ENCODE peak calls at places on chromosome 13, in four cellular contexts. One of them, this sample, is unnamed.

GRCh38 chr13:72849571-72849970 is 67.6 kb downstream of the PIBF1 start:
- DNase-seq in GM23338: no peak
- DNase-seq in HepG2: no peak
- DNase-seq in endothelial cell of umbilical vein: no peak
- DNase-seq in this sample: no peak

GRCh38 chr13:50892162-50892944 is 17.2 kb upstream of the RNASEH2B start:
- DNase-seq in GM23338: no peak
- DNase-seq in endothelial cell of umbilical vein: no peak
- DNase-seq in HepG2: no peak
- DNase-seq in this sample: no peak

GRCh38 chr13:75617230-75617629 is 18.9 kb upstream of the LMO7 start:
- DNase-seq in endothelial cell of umbilical vein: no peak
- DNase-seq in GM23338: no peak
- DNase-seq in HepG2: no peak
- DNase-seq in this sample: no peak

GRCh38 chr13:105220063-105220462 is 1315.4 kb downstream of the EFNB2 start:
- DNase-seq in GM23338: no peak
- DNase-seq in HepG2: no peak
- DNase-seq in endothelial cell of umbilical vein: no peak
- DNase-seq in this sample: no peak

GRCh38 chr13:109818136-109818535 is 31.8 kb upstream of the IRS2 start:
- DNase-seq in HepG2: no peak
- DNase-seq in endothelial cell of umbilical vein: no peak
- DNase-seq in GM23338: no peak
- DNase-seq in this sample: no peak

GRCh38 chr13:51614350-51614786 is 30.1 kb downstream of the WDFY2 start:
- DNase-seq in HepG2: no peak
- DNase-seq in endothelial cell of umbilical vein: no peak
- DNase-seq in GM23338: no peak
- DNase-seq in this sample: no peak

GRCh38 chr13:101398191-101398590 is 18.1 kb downstream of the NALCN start:
- DNase-seq in endothelial cell of umbilical vein: no peak
- DNase-seq in HepG2: no peak
- DNase-seq in GM23338: no peak
- DNase-seq in this sample: no peak

GRCh38 chr13:35475960-35476943 is at the start of gene MAB21L1:
- DNase-seq in GM23338: peak
- DNase-seq in endothelial cell of umbilical vein: peak
- DNase-seq in HepG2: no peak
- DNase-seq in this sample: no peak

GRCh38 chr13:77860621-77861020 is 58.0 kb downstream of the EDNRB start:
- DNase-seq in HepG2: no peak
- DNase-seq in GM23338: no peak
- DNase-seq in endothelial cell of umbilical vein: peak
- DNase-seq in this sample: no peak

GRCh38 chr13:114070098-114070799 is 62.2 kb downstream of the RASA3 start:
- DNase-seq in GM23338: no peak
- DNase-seq in HepG2: no peak
- DNase-seq in endothelial cell of umbilical vein: no peak
- DNase-seq in this sample: no peak

GRCh38 chr13:44116562-44117315 is 237.0 kb downstream of the LACC1 start:
- DNase-seq in endothelial cell of umbilical vein: no peak
- DNase-seq in HepG2: no peak
- DNase-seq in GM23338: peak
- DNase-seq in this sample: no peak

GRCh38 chr13:26988059-26988769 is 183.4 kb downstream of the USP12 start:
- DNase-seq in GM23338: no peak
- DNase-seq in endothelial cell of umbilical vein: no peak
- DNase-seq in HepG2: peak
- DNase-seq in this sample: no peak

GRCh38 chr13:48448963-48449614 is 36.2 kb upstream of the LPAR6 start:
- DNase-seq in HepG2: no peak
- DNase-seq in endothelial cell of umbilical vein: no peak
- DNase-seq in GM23338: no peak
- DNase-seq in this sample: no peak

GRCh38 chr13:76148926-76149325 is 512.8 kb downstream of the LMO7 start:
- DNase-seq in endothelial cell of umbilical vein: no peak
- DNase-seq in HepG2: no peak
- DNase-seq in GM23338: no peak
- DNase-seq in this sample: no peak

GRCh38 chr13:67076378-67076777 is 153.8 kb downstream of the PCDH9 start:
- DNase-seq in endothelial cell of umbilical vein: no peak
- DNase-seq in GM23338: no peak
- DNase-seq in HepG2: no peak
- DNase-seq in this sample: no peak

GRCh38 chr13:114004416-114005205 is 30.7 kb upstream of the C13orf46 start:
- DNase-seq in GM23338: no peak
- DNase-seq in endothelial cell of umbilical vein: peak
- DNase-seq in HepG2: peak
- DNase-seq in this sample: no peak

GRCh38 chr13:37448072-37448471 is 150.5 kb downstream of the POSTN start:
- DNase-seq in GM23338: no peak
- DNase-seq in endothelial cell of umbilical vein: no peak
- DNase-seq in HepG2: no peak
- DNase-seq in this sample: no peak

GRCh38 chr13:80171096-80171495 is 169.8 kb downstream of the SPRY2 start:
- DNase-seq in HepG2: no peak
- DNase-seq in GM23338: no peak
- DNase-seq in endothelial cell of umbilical vein: no peak
- DNase-seq in this sample: no peak

GRCh38 chr13:85261757-85262346 is 537.4 kb downstream of the SLITRK6 start:
- DNase-seq in endothelial cell of umbilical vein: peak
- DNase-seq in GM23338: peak
- DNase-seq in HepG2: peak
- DNase-seq in this sample: no peak

GRCh38 chr13:110455941-110456340 is 105.6 kb downstream of the RAB20 start:
- DNase-seq in HepG2: peak
- DNase-seq in endothelial cell of umbilical vein: peak
- DNase-seq in GM23338: peak
- DNase-seq in this sample: no peak

GRCh38 chr13:35850569-35850968 is 280.6 kb downstream of the DCLK1 start:
- DNase-seq in endothelial cell of umbilical vein: no peak
- DNase-seq in HepG2: no peak
- DNase-seq in GM23338: peak
- DNase-seq in this sample: no peak

GRCh38 chr13:55566334-55566733 is 1574.4 kb upstream of the PRR20A start:
- DNase-seq in endothelial cell of umbilical vein: no peak
- DNase-seq in GM23338: no peak
- DNase-seq in HepG2: no peak
- DNase-seq in this sample: no peak

GRCh38 chr13:108326318-108326717 is 56.8 kb downstream of the TNFSF13B start:
- DNase-seq in endothelial cell of umbilical vein: no peak
- DNase-seq in GM23338: peak
- DNase-seq in HepG2: peak
- DNase-seq in this sample: no peak

GRCh38 chr13:44814144-44814543 is 175.1 kb downstream of the NUFIP1 start:
- DNase-seq in HepG2: no peak
- DNase-seq in endothelial cell of umbilical vein: no peak
- DNase-seq in GM23338: no peak
- DNase-seq in this sample: no peak

GRCh38 chr13:98353750-98354149 is 176.7 kb upstream of the RNF113B start:
- DNase-seq in endothelial cell of umbilical vein: no peak
- DNase-seq in HepG2: no peak
- DNase-seq in GM23338: no peak
- DNase-seq in this sample: no peak

GRCh38 chr13:113417836-113418721 is 35.2 kb downstream of the ADPRHL1 start:
- DNase-seq in endothelial cell of umbilical vein: no peak
- DNase-seq in HepG2: no peak
- DNase-seq in GM23338: no peak
- DNase-seq in this sample: no peak

GRCh38 chr13:23868521-23868920 is 20.7 kb downstream of the MIPEP start:
- DNase-seq in GM23338: no peak
- DNase-seq in HepG2: no peak
- DNase-seq in endothelial cell of umbilical vein: no peak
- DNase-seq in this sample: no peak

GRCh38 chr13:39527961-39528720 is 74.9 kb downstream of the LHFPL6 start:
- DNase-seq in endothelial cell of umbilical vein: peak
- DNase-seq in HepG2: no peak
- DNase-seq in GM23338: no peak
- DNase-seq in this sample: no peak

GRCh38 chr13:84896128-84896527 is 903.1 kb downstream of the SLITRK6 start:
- DNase-seq in HepG2: peak
- DNase-seq in endothelial cell of umbilical vein: peak
- DNase-seq in GM23338: peak
- DNase-seq in this sample: peak

GRCh38 chr13:35157143-35157755 is 215.2 kb downstream of the NBEA start:
- DNase-seq in endothelial cell of umbilical vein: peak
- DNase-seq in GM23338: peak
- DNase-seq in HepG2: peak
- DNase-seq in this sample: peak

GRCh38 chr13:106734185-106734584 is 166.2 kb upstream of the ARGLU1 start:
- DNase-seq in endothelial cell of umbilical vein: no peak
- DNase-seq in HepG2: no peak
- DNase-seq in GM23338: no peak
- DNase-seq in this sample: no peak
- TF ChIP-seq POLR2AphosphoS5 in endothelial cell of umbilical vein: no peak
- TF ChIP-seq POLR2AphosphoS5 in HepG2: no peak
- TF ChIP-seq POLR2AphosphoS5 in GM23338: no peak
- TF ChIP-seq POLR2AphosphoS5 in this sample: no peak

GRCh38 chr13:94712812-94713555 is 639 bp upstream of the SOX21 start:
- DNase-seq in GM23338: peak
- DNase-seq in HepG2: no peak
- DNase-seq in endothelial cell of umbilical vein: peak
- DNase-seq in this sample: no peak
- TF ChIP-seq EZH2 in GM23338: peak
- TF ChIP-seq EZH2 in HepG2: peak
- TF ChIP-seq EZH2 in endothelial cell of umbilical vein: no peak
- TF ChIP-seq EZH2 in this sample: peak

DNA sequence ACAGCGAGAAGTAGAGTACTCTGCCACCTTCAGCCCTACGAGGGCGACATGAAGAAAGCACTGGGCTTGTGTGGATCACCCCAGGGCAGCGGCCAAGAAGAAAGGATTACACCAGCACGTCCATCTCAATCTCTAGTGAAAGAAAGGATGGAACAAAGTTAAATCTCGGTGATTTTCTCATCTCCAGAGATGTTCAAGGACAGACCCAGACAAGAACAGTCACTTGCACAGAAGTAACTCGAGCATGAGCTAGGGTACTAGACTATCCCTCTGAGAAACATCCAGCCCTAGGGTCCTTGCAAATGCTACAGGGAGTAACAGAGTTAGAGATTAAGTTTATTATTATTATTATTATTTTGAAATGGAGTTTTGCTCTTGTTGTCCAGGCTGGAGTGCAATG is 106.7 kb downstream of the CRYL1 start:
- DNase-seq in GM23338: no peak
- DNase-seq in HepG2: no peak
- DNase-seq in endothelial cell of umbilical vein: no peak
- DNase-seq in this sample: no peak
- H3K27ac ChIP-seq in GM23338: no peak
- H3K27ac ChIP-seq in HepG2: no peak
- H3K27ac ChIP-seq in endothelial cell of umbilical vein: no peak
- H3K27ac ChIP-seq in this sample: no peak

GRCh38 chr13:40613192-40613818 is 53.1 kb downstream of the FOXO1 start:
- DNase-seq in endothelial cell of umbilical vein: peak
- DNase-seq in HepG2: no peak
- DNase-seq in GM23338: no peak
- DNase-seq in this sample: no peak
- TF ChIP-seq POLR2AphosphoS5 in endothelial cell of umbilical vein: no peak
- TF ChIP-seq POLR2AphosphoS5 in HepG2: no peak
- TF ChIP-seq POLR2AphosphoS5 in GM23338: no peak
- TF ChIP-seq POLR2AphosphoS5 in this sample: no peak

GRCh38 chr13:20703785-20704458 is 423 bp downstream of the IL17D start:
- DNase-seq in HepG2: peak
- DNase-seq in endothelial cell of umbilical vein: peak
- DNase-seq in GM23338: peak
- DNase-seq in this sample: no peak

GRCh38 chr13:20702530-20702929 is 969 bp upstream of the IL17D start:
- DNase-seq in GM23338: no peak
- DNase-seq in HepG2: no peak
- DNase-seq in endothelial cell of umbilical vein: peak
- DNase-seq in this sample: no peak

GRCh38 chr13:20700288-20700687 is 3.2 kb upstream of the IL17D start:
- DNase-seq in endothelial cell of umbilical vein: no peak
- DNase-seq in GM23338: no peak
- DNase-seq in HepG2: no peak
- DNase-seq in this sample: no peak

GRCh38 chr13:20704459-20705069 is 1.1 kb downstream of the IL17D start:
- DNase-seq in endothelial cell of umbilical vein: no peak
- DNase-seq in HepG2: no peak
- DNase-seq in GM23338: no peak
- DNase-seq in this sample: no peak

DNA sequence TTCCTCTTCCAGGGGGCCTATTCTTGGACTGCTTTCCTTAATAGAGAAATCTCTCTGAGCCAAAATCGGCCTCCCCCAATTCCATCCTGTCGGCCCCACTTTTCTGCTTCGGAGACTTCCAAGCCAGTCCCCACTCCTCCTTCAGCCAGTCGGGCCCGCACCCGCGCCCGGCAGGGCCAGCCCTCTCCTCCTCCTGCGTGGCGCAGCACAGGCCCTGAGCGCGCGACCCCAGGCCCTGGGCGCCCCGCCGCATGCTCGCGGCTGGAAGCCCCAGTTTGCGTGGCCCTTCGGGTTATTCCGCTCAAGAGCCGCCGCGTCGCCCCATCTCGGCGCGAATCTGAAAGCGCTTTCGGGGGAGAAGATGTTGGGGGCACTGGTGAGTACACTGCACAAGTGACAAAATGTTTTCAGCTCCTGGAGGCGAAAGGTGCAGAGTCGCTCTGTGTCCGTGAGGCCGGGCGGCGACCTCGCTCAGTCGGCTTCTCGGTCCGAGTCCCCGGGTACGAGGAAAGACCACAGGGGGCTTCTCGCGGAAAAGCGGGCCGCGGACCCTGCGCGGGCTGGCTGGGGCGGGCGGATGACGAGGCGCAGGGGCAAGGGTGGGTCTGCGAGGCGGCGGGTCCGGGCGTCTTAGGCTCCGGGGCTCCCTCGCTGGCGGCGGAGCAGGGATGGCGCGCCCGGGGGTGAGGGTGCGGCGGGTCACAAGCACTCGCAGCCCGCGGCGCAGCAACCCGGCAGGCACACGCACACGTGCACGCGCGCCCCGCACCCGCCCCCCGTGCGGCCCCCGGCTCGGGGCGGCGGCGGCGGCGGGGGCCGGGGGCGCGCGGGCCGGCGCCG is at the start of gene IL17D:
- DNase-seq in endothelial cell of umbilical vein: peak
- DNase-seq in GM23338: peak
- DNase-seq in HepG2: no peak
- DNase-seq in this sample: no peak
- TF ChIP-seq EZH2 in endothelial cell of umbilical vein: no peak
- TF ChIP-seq EZH2 in GM23338: peak
- TF ChIP-seq EZH2 in HepG2: no peak
- TF ChIP-seq EZH2 in this sample: no peak

GRCh38 chr13:29591310-29591709 is 4.2 kb downstream of the SLC7A1 start:
- DNase-seq in endothelial cell of umbilical vein: peak
- DNase-seq in HepG2: no peak
- DNase-seq in GM23338: no peak
- DNase-seq in this sample: no peak

GRCh38 chr13:29589967-29590366 is 5.5 kb downstream of the SLC7A1 start:
- DNase-seq in HepG2: no peak
- DNase-seq in endothelial cell of umbilical vein: no peak
- DNase-seq in GM23338: peak
- DNase-seq in this sample: no peak

GRCh38 chr13:29587645-29588044 is 7.8 kb downstream of the SLC7A1 start:
- DNase-seq in GM23338: no peak
- DNase-seq in HepG2: no peak
- DNase-seq in endothelial cell of umbilical vein: no peak
- DNase-seq in this sample: no peak

GRCh38 chr13:29593605-29594297 is 1.7 kb downstream of the SLC7A1 start:
- DNase-seq in HepG2: no peak
- DNase-seq in GM23338: no peak
- DNase-seq in endothelial cell of umbilical vein: no peak
- DNase-seq in this sample: no peak

GRCh38 chr13:29589234-29589633 is 6.3 kb downstream of the SLC7A1 start:
- DNase-seq in GM23338: no peak
- DNase-seq in HepG2: no peak
- DNase-seq in endothelial cell of umbilical vein: no peak
- DNase-seq in this sample: no peak
- H3K27ac ChIP-seq in GM23338: no peak
- H3K27ac ChIP-seq in HepG2: no peak
- H3K27ac ChIP-seq in endothelial cell of umbilical vein: no peak
- H3K27ac ChIP-seq in this sample: no peak

This sample was measured in SK-N-MC.